ENCODE peak calls at places on chromosomes 11 and 22, in five cellular contexts. Y is SK-N-SH, V is GM12878, A is K562, O is HepG2. Z is an unnamed sample.

GRCh38 chr11:118073554-118073953 is 3.3 kb upstream of the TMPRSS4 start:
- DNase-seq in Y (no peak), V (no peak), A (no peak), O (no peak), Z (no peak)

GRCh38 chr22:33401291-33401690 is 343.1 kb upstream of the SYN3 start:
- DNase-seq in Y (no peak), V (no peak), A (no peak), O (no peak), Z (no peak)

GRCh38 chr11:45931739-45932138 is 9.3 kb downstream of the LARGE2 start:
- DNase-seq in Y (no peak), V (no peak), A (no peak), O (no peak), Z (no peak)

GRCh38 chr11:45643585-45643984 is 21.8 kb downstream of the CHST1 start:
- DNase-seq in Y (no peak), V (no peak), A (no peak), O (no peak), Z (no peak)

GRCh38 chr22:46229701-46230100 is 20.4 kb downstream of the CDPF1 start:
- DNase-seq in Y (peak), V (no peak), A (no peak), O (no peak), Z (no peak)

GRCh38 chr22:39610766-39611165 is 40.2 kb downstream of the CACNA1I start:
- DNase-seq in Y (no peak), V (no peak), A (no peak), O (no peak), Z (no peak)

GRCh38 chr22:43862074-43862881 is at the start of gene SULT4A1:
- DNase-seq in Y (peak), V (no peak), A (peak), O (no peak), Z (peak)

GRCh38 chr11:84947970-84948600 is 679.1 kb downstream of the DLG2 start:
- DNase-seq in Y (no peak), V (no peak), A (no peak), O (no peak), Z (no peak)

GRCh38 chr22:31477329-31477728 is 12.3 kb downstream of the EIF4ENIF1 start:
- DNase-seq in Y (no peak), V (peak), A (no peak), O (no peak), Z (no peak)

GRCh38 chr11:117071344-117071787 is 26.9 kb downstream of the SIK3 start:
- DNase-seq in Y (no peak), V (no peak), A (peak), O (peak), Z (no peak)

GRCh38 chr22:44972363-44973083 is 37.3 kb downstream of the PHF21B start:
- DNase-seq in Y (no peak), V (no peak), A (no peak), O (no peak), Z (no peak)

GRCh38 chr22:33083212-33083611 is 25.0 kb upstream of the SYN3 start:
- DNase-seq in Y (no peak), V (peak), A (no peak), O (no peak), Z (no peak)

GRCh38 chr22:29310863-29311339 is 4.5 kb downstream of the GAS2L1 start:
- DNase-seq in Y (peak), V (no peak), A (peak), O (peak), Z (peak)

GRCh38 chr22:40056163-40056958 is 61.6 kb downstream of the FAM83F start:
- DNase-seq in Y (no peak), V (no peak), A (no peak), O (no peak), Z (no peak)

GRCh38 chr22:29083576-29084566 is 11.0 kb downstream of the KREMEN1 start:
- DNase-seq in Y (no peak), V (no peak), A (no peak), O (no peak), Z (no peak)

GRCh38 chr11:61598886-61599868 is 18.3 kb upstream of the SYT7 start:
- DNase-seq in Y (peak), V (no peak), A (no peak), O (no peak), Z (no peak)

GRCh38 chr11:18235394-18235926 is 1.1 kb downstream of the SAA4 start:
- DNase-seq in Y (no peak), V (no peak), A (no peak), O (no peak), Z (no peak)

GRCh38 chr11:35355102-35355749 is 64.1 kb downstream of the SLC1A2 start:
- DNase-seq in Y (no peak), V (no peak), A (no peak), O (no peak), Z (no peak)

GRCh38 chr11:100821198-100821597 is 134.1 kb downstream of the ARHGAP42 start:
- DNase-seq in Y (no peak), V (no peak), A (no peak), O (no peak), Z (no peak)

GRCh38 chr11:133366088-133366487 is 166.2 kb downstream of the OPCML start:
- DNase-seq in Y (no peak), V (no peak), A (no peak), O (no peak), Z (no peak)

DNA sequence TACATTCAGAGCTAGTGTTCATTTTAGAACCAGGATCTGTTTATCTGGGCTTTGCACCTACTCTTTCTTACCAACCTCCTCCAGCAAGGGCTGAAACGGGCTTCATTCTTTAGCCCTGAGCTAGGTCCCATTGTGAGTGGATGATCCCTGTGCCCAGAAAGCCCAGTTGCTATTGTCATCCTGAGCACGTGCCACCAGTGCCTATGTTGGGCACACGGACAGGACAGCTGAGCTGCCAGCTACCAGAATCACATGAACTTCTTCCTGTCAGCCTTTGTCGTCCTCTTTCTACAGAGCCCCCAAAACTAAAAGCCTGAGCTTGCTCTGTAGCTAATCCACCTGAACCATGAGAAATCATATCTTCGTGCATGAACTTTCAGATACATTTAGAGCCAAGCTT is 74.4 kb upstream of the NTM start:
- DNase-seq in Y (no peak), V (no peak), A (no peak), O (no peak), Z (no peak)
- TF ChIP-seq FOXM1 in Y (no peak), V (no peak), A (no peak), O (no peak), Z (no peak)

GRCh38 chr22:26610983-26611382 is 6.8 kb downstream of the CRYBB1 start:
- DNase-seq in Y (no peak), V (no peak), A (no peak), O (no peak), Z (no peak)

GRCh38 chr22:26609287-26609686 is 8.5 kb downstream of the CRYBB1 start:
- DNase-seq in Y (no peak), V (no peak), A (no peak), O (no peak), Z (no peak)

GRCh38 chr22:26608129-26608528 is 9.7 kb downstream of the CRYBB1 start:
- DNase-seq in Y (no peak), V (no peak), A (no peak), O (no peak), Z (no peak)

GRCh38 chr22:26612652-26613051 is 5.2 kb downstream of the CRYBB1 start:
- DNase-seq in Y (no peak), V (no peak), A (no peak), O (no peak), Z (no peak)

DNA sequence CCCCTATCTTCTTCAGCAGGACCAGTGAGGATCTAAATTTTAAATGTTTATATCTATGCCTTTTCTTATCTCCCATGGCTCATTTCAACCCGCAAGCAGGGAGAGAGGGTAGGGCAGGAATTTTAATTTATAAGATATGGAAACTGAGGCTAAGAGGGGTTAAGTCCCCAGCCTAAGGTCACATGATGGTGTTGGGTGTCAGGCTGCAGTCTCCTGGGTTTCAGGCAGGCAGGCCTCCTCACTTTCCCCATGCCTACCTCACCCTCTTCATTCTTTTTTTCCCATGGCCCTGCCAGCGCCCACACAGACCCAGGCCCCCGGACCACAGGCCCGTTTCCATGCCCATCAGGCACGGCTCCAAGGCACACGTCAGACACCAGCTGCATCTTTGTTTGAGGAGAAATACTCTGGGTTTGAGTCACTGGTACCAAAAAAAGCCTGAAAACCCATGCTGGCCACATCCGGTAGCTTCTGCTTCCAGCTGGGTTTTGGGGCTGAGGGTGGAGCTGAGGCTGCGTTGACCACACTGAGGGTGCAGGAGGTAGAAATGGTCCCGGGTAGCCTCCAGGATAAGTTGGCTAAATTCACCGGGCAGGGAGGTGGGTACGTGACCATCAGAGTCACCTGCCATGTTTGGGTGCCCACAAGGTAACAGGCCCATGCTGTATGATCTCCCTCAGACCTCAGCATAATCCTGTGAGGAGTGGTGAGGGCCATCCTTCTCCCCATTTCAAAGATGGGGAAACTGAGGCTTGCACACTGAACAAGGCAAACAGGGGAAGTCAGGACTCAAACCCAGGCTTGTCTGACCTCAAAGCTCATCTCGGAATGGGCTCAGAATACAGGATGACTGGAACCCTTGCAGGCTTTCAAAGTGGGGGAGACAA is 7.5 kb downstream of the CRYBB1 start:
- DNase-seq in Y (no peak), V (peak), A (no peak), O (no peak), Z (no peak)
- TF ChIP-seq FOXM1 in Y (peak), V (peak), A (no peak), O (no peak), Z (no peak)

GRCh38 chr11:57249384-57250319 is 12.6 kb upstream of the APLNR start:
- DNase-seq in Y (no peak), V (no peak), A (peak), O (peak), Z (peak)
- TF ChIP-seq FOXM1 in Y (no peak), V (no peak), A (no peak), O (no peak), Z (no peak)

DNA sequence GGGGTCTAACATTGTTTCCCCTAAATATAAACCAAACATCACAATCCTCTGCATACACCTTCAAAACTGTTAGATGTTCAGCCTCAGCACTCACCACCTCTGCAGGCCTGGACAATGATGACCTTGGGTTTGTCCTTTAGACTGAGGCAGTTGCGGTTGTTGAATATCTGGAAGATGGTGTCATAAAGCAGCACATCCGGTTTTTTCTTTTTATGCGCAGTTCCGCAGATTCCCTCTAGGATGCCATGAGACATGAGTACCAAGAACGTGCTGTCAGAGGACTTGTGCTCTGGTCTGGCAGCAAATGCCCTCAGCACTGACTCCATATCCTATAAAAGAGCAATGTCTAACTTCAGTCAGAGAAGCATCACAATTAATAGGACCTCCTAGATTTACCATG is 22.8 kb downstream of the CASP5 start:
- DNase-seq in Y (no peak), V (no peak), A (no peak), O (peak), Z (peak)
- TF ChIP-seq FOXM1 in Y (no peak), V (no peak), A (no peak), O (no peak), Z (no peak)

GRCh38 chr11:10147195-10147594 is 146.8 kb downstream of the SBF2 start:
- DNase-seq in Y (no peak), V (no peak), A (no peak), O (no peak), Z (no peak)
- TF ChIP-seq FOXM1 in Y (no peak), V (no peak), A (no peak), O (no peak), Z (no peak)

GRCh38 chr11:71140206-71140919 is 112.0 kb downstream of the SHANK2 start:
- DNase-seq in Y (no peak), V (no peak), A (no peak), O (no peak), Z (no peak)
- TF ChIP-seq FOXM1 in Y (no peak), V (no peak), A (no peak), O (no peak), Z (no peak)

DNA sequence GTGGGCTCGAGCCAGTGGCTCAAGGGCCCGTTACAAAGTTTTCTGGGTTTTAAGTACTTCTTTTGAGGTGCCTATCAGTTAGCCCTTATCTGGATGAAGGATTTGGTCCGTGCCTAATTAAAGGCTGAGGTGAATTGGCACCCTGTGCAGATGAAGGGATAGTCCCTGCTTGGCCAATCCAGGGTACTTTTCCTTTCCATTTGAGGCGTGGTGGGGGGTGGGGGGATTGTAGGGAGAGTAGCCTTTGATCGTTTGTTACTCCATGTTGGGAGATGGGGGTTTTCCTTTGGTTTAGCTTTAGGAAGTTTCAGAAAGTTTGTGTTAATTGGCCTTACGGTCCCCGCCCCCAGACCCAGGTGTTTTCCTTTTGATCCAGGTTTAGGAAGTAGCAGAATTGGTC is 170.8 kb downstream of the DDX10 start:
- DNase-seq in Y (no peak), V (no peak), A (no peak), O (no peak), Z (no peak)
- TF ChIP-seq FOXM1 in Y (no peak), V (no peak), A (no peak), O (no peak), Z (no peak)

GRCh38 chr11:39432929-39433328 is 2026.5 kb downstream of the LRRC4C start:
- DNase-seq in Y (no peak), V (no peak), A (no peak), O (no peak), Z (no peak)

DNA sequence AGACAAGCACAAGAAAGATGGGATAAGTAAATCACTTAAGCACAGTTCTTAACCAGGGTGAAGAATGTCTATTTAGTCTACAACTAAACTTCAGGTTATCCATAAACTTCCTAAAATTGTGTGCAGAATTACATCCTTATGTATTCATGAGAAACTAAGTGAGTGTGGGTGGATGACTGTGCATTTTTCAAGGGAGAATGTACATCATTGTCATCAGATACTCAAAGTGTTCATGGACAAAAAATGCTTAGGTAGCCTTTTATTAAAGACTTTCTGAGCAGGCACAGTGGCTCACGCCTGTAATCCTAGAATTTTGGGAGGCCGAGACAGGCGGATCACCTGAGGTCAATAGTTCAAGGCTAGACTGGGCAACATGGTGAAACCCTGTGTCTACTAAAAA is 2023.8 kb downstream of the LRRC4C start:
- DNase-seq in Y (no peak), V (no peak), A (no peak), O (no peak), Z (no peak)
- TF ChIP-seq FOXM1 in Y (no peak), V (no peak), A (no peak), O (no peak), Z (no peak)

Z was measured in HEK293T.